ENCODE peak calls at places on chromosomes 7 and 10, in ten cellular contexts. C is GM23248; U is mesendoderm; W is esophagus squamous epithelium; R is CD8-positive, alpha-beta T cell; H is sigmoid colon; E is IMR-90; F is fibroblast of lung; I is CD4-positive, CD25-positive, alpha-beta regulatory T cell; M is PC-3. X is an unnamed sample. For H3K36me3, the result is how much of the 10 kb centered on the place peaks cover.

GRCh38 chr7:96144260-96144526 is 177.7 kb downstream of the SLC25A13 start:
- DNase-seq in H (no peak), M (no peak), F (no peak), E (peak), U (no peak), W (no peak), I (no peak), R (no peak), C (no peak), X (no peak)

GRCh38 chr10:86182150-86182549 is 184.4 kb downstream of the GRID1 start:
- DNase-seq in H (no peak), M (no peak), C (no peak), E (no peak), I (no peak), F (no peak), U (no peak), R (no peak), W (no peak), X (no peak)

GRCh38 chr7:82230826-82231581 is 212.6 kb downstream of the CACNA2D1 start:
- DNase-seq in M (no peak), H (no peak), E (no peak), R (no peak), W (no peak), F (no peak), C (no peak), I (no peak), U (no peak), X (no peak)

GRCh38 chr10:13414855-13415254 is 66.8 kb upstream of the SEPHS1 start:
- DNase-seq in E (no peak), I (no peak), C (peak), M (peak), R (no peak), H (no peak), W (no peak), F (peak), U (peak), X (peak)

GRCh38 chr7:22189741-22190140 is 167.2 kb downstream of the RAPGEF5 start:
- DNase-seq in W (no peak), M (no peak), H (no peak), R (no peak), C (no peak), F (no peak), I (no peak), U (no peak), E (no peak), X (no peak)

GRCh38 chr7:47953822-47954221 is 5.6 kb upstream of the PKD1L1 start:
- DNase-seq in U (no peak), I (no peak), F (no peak), W (no peak), M (no peak), H (no peak), C (no peak), R (no peak), E (no peak), X (peak)

GRCh38 chr7:47474937-47475879 is 106.7 kb downstream of the TNS3 start:
- DNase-seq in U (peak), H (peak), R (no peak), C (peak), M (peak), F (peak), E (peak), W (peak), I (no peak), X (peak)

GRCh38 chr10:15181576-15182156 is 13.2 kb upstream of the NMT2 start:
- DNase-seq in H (peak), I (no peak), E (no peak), R (no peak), C (no peak), U (no peak), M (peak), W (no peak), F (no peak), X (no peak)

GRCh38 chr7:130741336-130741995 is 7.5 kb upstream of the KLF14 start:
- DNase-seq in F (no peak), R (no peak), C (no peak), I (no peak), M (no peak), U (no peak), H (no peak), E (no peak), W (no peak), X (no peak)

GRCh38 chr10:78629773-78630172 is 439.0 kb upstream of the ZMIZ1 start:
- DNase-seq in R (no peak), U (no peak), C (no peak), F (no peak), W (no peak), E (no peak), M (no peak), H (no peak), I (no peak), X (no peak)

GRCh38 chr7:158517571-158517970 is 70.1 kb downstream of the PTPRN2 start:
- DNase-seq in H (no peak), R (no peak), E (no peak), U (no peak), M (no peak), W (no peak), I (no peak), F (no peak), C (no peak), X (no peak)

GRCh38 chr10:102927311-102928010 is 9.4 kb downstream of the CNNM2 start:
- DNase-seq in W (no peak), H (no peak), U (no peak), M (no peak), I (no peak), F (no peak), E (no peak), R (no peak), C (no peak), X (no peak)

GRCh38 chr10:30883116-30883515 is 148.5 kb downstream of the ZNF438 start:
- DNase-seq in I (no peak), U (no peak), F (no peak), E (no peak), W (no peak), M (no peak), C (no peak), R (no peak), H (no peak), X (no peak)

GRCh38 chr7:157712666-157713235 is 375.9 kb downstream of the DNAJB6 start:
- DNase-seq in C (no peak), H (peak), F (no peak), U (no peak), R (no peak), I (no peak), W (no peak), M (no peak), E (no peak), X (no peak)

GRCh38 chr10:94361161-94361794 is 1.5 kb downstream of the NOC3L start:
- DNase-seq in R (no peak), C (peak), H (no peak), F (peak), U (no peak), I (peak), M (peak), W (no peak), E (no peak), X (no peak)

GRCh38 chr10:22219308-22219707 is 1.5 kb upstream of the EBLN1 start:
- DNase-seq in I (no peak), H (no peak), F (peak), M (peak), U (peak), C (peak), R (no peak), W (no peak), E (no peak), X (no peak)

GRCh38 chr7:129786825-129787563 is 165.8 kb downstream of the UBE2H start:
- DNase-seq in W (no peak), M (no peak), R (no peak), C (no peak), U (no peak), E (no peak), H (no peak), I (no peak), F (no peak), X (no peak)

GRCh38 chr7:30240401-30240800 is 44.0 kb upstream of the ZNRF2 start:
- DNase-seq in H (no peak), F (peak), E (no peak), W (no peak), R (no peak), U (peak), C (no peak), I (no peak), M (no peak), X (peak)

GRCh38 chr7:116227678-116228239 is 17.4 kb downstream of the TES start:
- DNase-seq in U (no peak), F (peak), E (peak), W (no peak), M (peak), R (no peak), C (peak), I (no peak), H (no peak), X (no peak)

GRCh38 chr7:139595806-139596205 is 72.3 kb downstream of the CLEC2L start:
- DNase-seq in U (no peak), W (no peak), C (peak), F (no peak), E (no peak), M (no peak), R (no peak), H (no peak), I (no peak), X (no peak)

GRCh38 chr10:43846187-43846680 is 197.6 kb upstream of the ZNF32 start:
- DNase-seq in H (no peak), F (peak), E (peak), R (peak), W (no peak), I (no peak), U (no peak), M (no peak), C (peak), X (no peak)

GRCh38 chr10:128056303-128057050 is 69.7 kb downstream of the MKI67 start:
- DNase-seq in I (no peak), F (no peak), H (no peak), C (no peak), W (no peak), M (no peak), R (no peak), U (no peak), E (no peak), X (no peak)
- H3K36me3 ChIP-seq in I (half or more), F (under half), H (under half), C (under half), W (under half), M (under half), R (under half), U (under half), E (under half), X (under half)

DNA sequence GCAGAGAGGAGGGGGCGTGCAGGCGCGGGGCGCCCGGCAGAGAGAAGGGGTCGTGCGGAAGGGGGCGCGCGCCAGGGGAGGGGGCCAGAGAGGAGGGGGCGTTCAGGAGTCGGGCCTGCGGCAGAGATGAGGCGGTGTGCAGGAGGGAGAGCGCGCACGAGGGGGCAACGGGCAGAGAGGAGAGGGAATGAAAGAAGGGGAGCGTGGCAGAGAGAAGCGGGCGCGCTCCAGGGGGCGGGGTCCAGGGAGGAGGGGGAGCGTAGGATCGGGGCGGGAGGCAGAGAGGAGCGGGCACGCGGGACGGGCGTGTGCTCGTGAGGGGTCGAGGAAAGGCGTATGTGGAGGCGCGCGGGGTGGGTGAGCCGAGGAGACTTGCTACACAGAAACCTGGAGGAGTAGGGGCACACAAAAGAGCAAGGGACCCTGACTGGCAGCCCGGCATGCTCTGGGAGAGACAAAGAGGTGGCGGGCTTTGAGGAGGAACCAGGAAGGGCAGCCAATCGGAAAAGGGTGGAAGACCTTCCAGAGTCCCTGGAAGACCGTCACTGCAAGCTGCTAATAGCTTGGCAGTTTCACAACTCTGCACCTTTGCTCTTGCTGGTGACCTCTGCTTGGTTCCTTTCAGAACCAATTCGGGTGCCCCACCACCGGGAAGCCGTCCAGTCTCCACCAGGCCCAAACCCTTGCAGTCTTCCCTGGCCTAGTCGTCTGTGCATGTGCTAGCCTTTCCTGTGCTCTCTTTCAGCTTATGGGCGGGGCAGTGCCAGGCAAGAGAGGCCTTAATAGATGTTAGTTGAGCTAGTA is 621 bp downstream of the DYDC2 start:
- DNase-seq in M (no peak), U (peak), H (no peak), R (peak), E (no peak), F (no peak), C (no peak), W (no peak), I (no peak), X (no peak)
- H3K4me3 ChIP-seq in M (no peak), U (peak), H (peak), R (peak), E (no peak), F (no peak), C (no peak), W (peak), I (no peak), X (no peak)

DNA sequence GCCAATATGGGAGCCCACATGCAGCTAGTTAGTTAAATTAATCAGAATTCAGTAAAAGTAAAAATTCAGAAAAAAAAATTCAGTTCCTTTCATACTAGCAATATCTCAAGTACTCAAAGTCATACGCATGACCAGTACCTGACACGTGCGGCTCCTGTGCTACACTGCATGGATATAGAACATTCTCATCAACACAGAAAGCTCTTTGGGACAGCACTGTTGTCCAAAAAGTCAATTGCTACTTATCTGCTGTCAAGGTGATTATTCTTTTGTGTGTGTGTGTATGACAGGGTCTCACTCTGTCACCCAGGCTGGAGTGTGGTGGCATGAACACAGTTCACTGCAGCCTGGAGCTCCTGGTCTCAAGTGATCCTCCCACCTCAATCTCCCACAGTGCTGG is 14.9 kb upstream of the ANAPC16 start:
- DNase-seq in F (no peak), I (no peak), M (no peak), C (no peak), E (no peak), R (no peak), U (no peak), W (no peak), H (no peak), X (no peak)
- H3K36me3 ChIP-seq in F (under half), I (under half), M (under half), C (under half), E (under half), R (under half), U (under half), W (under half), H (under half), X (under half)

DNA sequence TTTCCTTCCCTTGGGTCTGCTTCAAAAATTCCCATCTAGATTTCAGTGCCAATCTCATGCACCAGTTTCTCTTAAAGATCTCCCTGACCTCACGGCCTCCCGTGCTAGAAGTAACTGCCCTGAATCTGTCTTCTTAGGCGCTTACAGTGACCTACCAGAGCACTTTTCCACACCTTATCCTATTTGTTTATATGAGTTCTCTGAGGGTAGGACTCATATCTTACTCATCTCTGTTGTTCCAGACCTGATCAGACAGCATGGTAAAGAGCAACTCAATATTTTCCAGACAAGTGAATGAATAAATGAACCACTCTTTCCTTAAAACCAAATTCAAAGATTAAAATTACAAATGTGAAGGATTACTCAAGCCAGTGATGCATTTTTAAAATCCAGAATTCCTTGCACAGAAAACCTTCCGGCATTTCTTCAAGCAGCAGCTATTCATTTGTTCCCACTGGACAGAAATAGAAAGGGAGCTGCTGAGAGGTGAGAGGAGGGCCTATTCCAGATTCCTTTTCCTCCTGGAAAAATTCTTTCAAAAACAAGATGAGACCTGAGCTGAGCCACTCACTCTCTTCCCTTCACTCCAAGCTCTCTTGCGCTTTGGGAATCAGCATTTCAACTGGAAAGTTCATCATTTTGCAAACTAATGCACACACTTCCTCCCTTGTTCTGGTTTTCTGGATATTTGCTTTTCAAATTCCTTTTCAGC is 94.6 kb downstream of the ELMO1 start:
- DNase-seq in E (no peak), M (no peak), F (no peak), H (no peak), C (no peak), U (no peak), W (no peak), I (no peak), R (no peak), X (no peak)
- H3K4me3 ChIP-seq in E (no peak), M (no peak), F (no peak), H (no peak), C (no peak), U (no peak), W (no peak), I (peak), R (peak), X (peak)

DNA sequence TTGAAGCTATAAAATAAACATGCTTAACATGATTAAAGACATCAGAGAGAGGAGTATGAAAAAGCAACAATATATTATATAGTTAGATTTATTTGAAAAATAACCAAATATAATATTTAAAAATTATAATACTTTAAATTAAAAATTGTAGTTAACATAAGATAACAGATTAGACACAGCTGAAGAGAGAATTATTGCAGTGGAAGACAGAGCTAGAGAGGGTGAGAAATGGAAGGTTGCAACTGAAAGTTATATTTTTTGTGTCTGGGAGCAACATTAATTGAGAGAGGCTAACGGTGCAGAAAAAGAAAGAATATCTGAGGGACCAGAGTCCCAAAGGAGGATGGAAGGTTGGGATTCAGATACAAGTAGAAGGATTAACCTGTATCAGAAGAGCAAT is 548.9 kb upstream of the FZD8 start:
- DNase-seq in H (no peak), R (no peak), F (no peak), I (no peak), U (no peak), W (no peak), E (no peak), M (no peak), C (peak), X (no peak)
- H3K36me3 ChIP-seq in H (under half), R (under half), F (under half), I (under half), U (under half), W (under half), E (under half), M (under half), C (under half), X (under half)

GRCh38 chr7:138350103-138350700 is 109.9 kb upstream of the TRIM24 start:
- DNase-seq in H (no peak), W (no peak), M (no peak), E (no peak), U (no peak), F (no peak), C (no peak), I (no peak), R (no peak), X (no peak)
- H3K4me3 ChIP-seq in H (no peak), W (no peak), M (no peak), E (no peak), U (no peak), F (no peak), C (no peak), I (no peak), R (no peak), X (no peak)

GRCh38 chr7:121371367-121371766 is 24.7 kb downstream of the FAM3C start:
- DNase-seq in R (no peak), H (no peak), C (no peak), F (no peak), E (no peak), M (no peak), U (no peak), W (no peak), I (no peak), X (no peak)

GRCh38 chr7:121373177-121373576 is 22.9 kb downstream of the FAM3C start:
- DNase-seq in I (no peak), U (no peak), R (no peak), W (no peak), M (no peak), E (no peak), H (no peak), F (no peak), C (no peak), X (no peak)

GRCh38 chr7:121369462-121369861 is 26.6 kb downstream of the FAM3C start:
- DNase-seq in W (no peak), H (no peak), E (peak), C (peak), R (no peak), U (no peak), F (peak), I (no peak), M (peak), X (no peak)

GRCh38 chr7:121376982-121377381 is 19.1 kb downstream of the FAM3C start:
- DNase-seq in E (no peak), W (no peak), C (no peak), M (no peak), F (no peak), I (no peak), U (no peak), R (no peak), H (no peak), X (no peak)

DNA sequence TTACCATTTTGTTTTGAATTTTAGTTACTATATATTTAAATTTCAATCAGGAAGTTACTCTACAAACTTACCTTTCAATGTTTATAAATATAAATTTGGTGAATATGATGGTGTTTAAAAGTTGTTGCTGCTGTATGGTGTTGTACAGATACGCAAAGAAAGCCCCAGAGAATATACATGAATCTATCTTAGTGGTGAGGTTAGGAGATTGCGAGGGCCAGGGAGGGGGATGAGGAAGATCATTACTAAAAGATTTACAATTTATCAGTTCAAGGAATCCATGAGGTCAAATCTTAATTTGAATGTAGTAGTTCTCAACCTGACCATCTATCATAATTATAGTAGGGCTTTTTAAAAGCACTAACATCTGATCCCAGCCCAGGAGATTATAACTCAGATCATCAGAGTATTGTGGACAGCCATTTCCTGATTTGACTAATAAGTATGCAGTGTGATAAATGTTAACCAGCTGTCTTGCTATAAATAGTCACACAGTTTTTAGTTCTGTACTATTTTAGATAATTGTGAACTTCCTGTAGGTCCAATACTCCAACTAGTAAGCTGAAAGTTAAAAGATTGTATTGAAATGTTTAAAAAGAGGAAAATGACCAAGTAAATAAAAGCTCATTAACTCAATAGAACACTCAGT is 23.6 kb downstream of the FAM3C start:
- DNase-seq in I (no peak), M (no peak), U (no peak), F (peak), R (no peak), H (no peak), E (peak), C (peak), W (no peak), X (peak)
- H3K36me3 ChIP-seq in I (under half), M (under half), U (under half), F (under half), R (under half), H (under half), E (under half), C (under half), W (under half), X (half or more)

X was measured in SJCRH30.